ENCODE peak calls at places on chromosomes 5 and 9, in eight cellular contexts. P, B, I, T, O, A, Q and Y are unnamed samples.

GRCh38 chr5:113866763-113867162 is 353.3 kb downstream of the YTHDC2 start:
- DNase-seq in P (no peak), B (no peak), I (no peak), T (no peak), O (no peak), A (no peak), Q (no peak), Y (peak; percentile 72)

GRCh38 chr9:37968228-37968672 is 64.3 kb upstream of the SLC25A51 start:
- DNase-seq in P (peak; percentile 70), B (peak; percentile 52), I (no peak), T (no peak), O (no peak), A (no peak), Q (no peak), Y (no peak)

GRCh38 chr5:86155763-86156162 is 462.0 kb upstream of the COX7C start:
- DNase-seq in P (no peak), B (no peak), I (no peak), T (no peak), O (no peak), A (no peak), Q (no peak), Y (no peak)

GRCh38 chr9:114039484-114039883 is 38.6 kb downstream of the AMBP start:
- DNase-seq in P (no peak), B (no peak), I (no peak), T (no peak), O (no peak), A (peak; percentile 23), Q (no peak), Y (no peak)

GRCh38 chr5:164504141-164504772 is 998.8 kb downstream of the MAT2B start:
- DNase-seq in P (peak; percentile 79), B (peak; percentile 18), I (peak; percentile 3), T (peak; percentile 13), O (no peak), A (no peak), Q (peak; percentile 20), Y (peak; percentile 49)

GRCh38 chr5:138466058-138466899 is 1.0 kb downstream of the EGR1 start:
- DNase-seq in P (peak; percentile 71), B (peak; percentile 18), I (peak; percentile 34), T (no peak), O (no peak), A (no peak), Q (no peak), Y (no peak)

GRCh38 chr9:114290561-114290986 is 32.3 kb upstream of the ORM1 start:
- DNase-seq in P (no peak), B (no peak), I (no peak), T (no peak), O (no peak), A (no peak), Q (no peak), Y (no peak)

GRCh38 chr9:83986765-83987401 is 6.3 kb downstream of the RMI1 start:
- DNase-seq in P (no peak), B (no peak), I (no peak), T (peak; percentile 33), O (no peak), A (no peak), Q (no peak), Y (no peak)

GRCh38 chr5:94674841-94675382 is 56.4 kb downstream of the SLF1 start:
- DNase-seq in P (peak; percentile 2), B (no peak), I (no peak), T (no peak), O (no peak), A (no peak), Q (no peak), Y (no peak)

GRCh38 chr9:69236188-69236587 is 62.1 kb downstream of the TJP2 start:
- DNase-seq in P (no peak), B (no peak), I (no peak), T (no peak), O (no peak), A (no peak), Q (no peak), Y (no peak)

GRCh38 chr5:2192496-2192895 is 309.8 kb upstream of the IRX4 start:
- DNase-seq in P (no peak), B (no peak), I (no peak), T (no peak), O (no peak), A (no peak), Q (no peak), Y (no peak)

GRCh38 chr9:116945817-116946216 is 258.7 kb downstream of the TRIM32 start:
- DNase-seq in P (no peak), B (no peak), I (no peak), T (no peak), O (no peak), A (no peak), Q (no peak), Y (no peak)

GRCh38 chr9:135480071-135480941 is 724 bp downstream of the PPP1R26 start:
- DNase-seq in P (peak; percentile 36), B (no peak), I (no peak), T (peak; percentile 45), O (no peak), A (no peak), Q (no peak), Y (no peak)

GRCh38 chr5:154757647-154758406 is 2.6 kb downstream of the LARP1 start:
- DNase-seq in P (no peak), B (no peak), I (no peak), T (no peak), O (no peak), A (no peak), Q (no peak), Y (no peak)

GRCh38 chr5:8227114-8227513 is 358.2 kb downstream of the MTRR start:
- DNase-seq in P (no peak), B (no peak), I (no peak), T (no peak), O (no peak), A (no peak), Q (no peak), Y (no peak)

DNA sequence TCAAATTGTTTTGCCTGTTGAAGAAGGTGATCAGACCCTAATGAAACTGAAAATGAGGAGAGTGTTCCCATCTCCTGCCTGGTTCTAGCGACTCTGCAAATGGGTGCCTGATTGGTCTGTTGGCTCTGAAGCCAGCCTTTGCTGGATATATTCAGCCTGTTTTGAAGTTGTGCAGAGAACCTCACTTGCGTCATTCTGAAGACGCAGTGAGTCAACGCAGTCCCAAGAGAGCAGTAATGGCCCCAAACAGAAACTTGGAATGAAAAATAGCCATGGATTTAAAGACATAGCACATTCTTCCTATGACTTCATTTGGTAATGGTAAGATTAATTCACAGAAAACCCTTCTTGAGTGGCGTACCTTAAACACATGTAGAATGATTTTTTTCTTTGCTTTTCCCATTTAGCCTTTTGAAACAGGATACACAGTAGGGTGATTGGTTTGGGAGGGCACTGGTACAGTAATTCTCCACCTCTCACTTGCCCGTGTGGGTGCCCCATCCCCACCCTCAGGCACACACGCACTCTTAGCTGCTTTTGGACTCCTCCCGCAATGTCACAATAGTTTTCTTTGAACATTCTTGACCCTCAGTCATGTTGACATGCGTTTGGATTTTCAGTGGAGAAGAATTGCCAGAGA is 54.1 kb upstream of the ABL1 start:
- DNase-seq in P (peak; percentile 99), B (peak; percentile 97), I (no peak), T (no peak), O (peak; percentile 53), A (peak; percentile 93), Q (peak; percentile 55), Y (no peak)
- H3K4me3 ChIP-seq in P (peak overlapping the region; percentile 34), B (peak overlapping the region; percentile 40), I (no peak overlapping the region), T (no peak overlapping the region), O (peak overlapping the region; percentile 52), A (peak overlapping the region; percentile 58), Q (no peak overlapping the region), Y (no peak overlapping the region)

GRCh38 chr9:91060520-91061343 is 259.1 kb downstream of the SYK start:
- DNase-seq in P (peak; percentile 98), B (peak; percentile 96), I (no peak), T (peak; percentile 78), O (no peak), A (no peak), Q (peak; percentile 94), Y (no peak)
- H3K4me3 ChIP-seq in P (no peak overlapping the region), B (no peak overlapping the region), I (no peak overlapping the region), T (peak overlapping the region; percentile 35), O (no peak overlapping the region), A (no peak overlapping the region), Q (no peak overlapping the region), Y (no peak overlapping the region)

GRCh38 chr9:35690447-35691324 is 961 bp upstream of the TPM2 start:
- DNase-seq in P (peak; percentile 84), B (no peak), I (no peak), T (peak; percentile 38), O (peak; percentile 56), A (peak; percentile 96), Q (no peak), Y (peak; percentile 45)
- H3K4me3 ChIP-seq in P (peak overlapping the region; percentile 77), B (peak overlapping the region; percentile 81), I (peak overlapping the region; percentile 71), T (peak overlapping the region; percentile 77), O (peak overlapping the region; percentile 83), A (peak overlapping the region; percentile 93), Q (peak overlapping the region; percentile 100), Y (peak overlapping the region; percentile 68)

GRCh38 chr9:107486674-107487520 is 2.7 kb downstream of the KLF4 start:
- DNase-seq in P (no peak), B (no peak), I (no peak), T (peak; percentile 31), O (no peak), A (peak; percentile 79), Q (no peak), Y (no peak)

GRCh38 chr9:107485451-107486043 is 4.0 kb downstream of the KLF4 start:
- DNase-seq in P (no peak), B (no peak), I (no peak), T (no peak), O (no peak), A (no peak), Q (no peak), Y (no peak)

GRCh38 chr9:107483666-107484065 is 5.9 kb downstream of the KLF4 start:
- DNase-seq in P (no peak), B (no peak), I (no peak), T (no peak), O (no peak), A (no peak), Q (no peak), Y (no peak)

GRCh38 chr9:107481035-107481434 is 8.5 kb downstream of the KLF4 start:
- DNase-seq in P (peak; percentile 37), B (no peak), I (no peak), T (no peak), O (no peak), A (no peak), Q (no peak), Y (no peak)

DNA sequence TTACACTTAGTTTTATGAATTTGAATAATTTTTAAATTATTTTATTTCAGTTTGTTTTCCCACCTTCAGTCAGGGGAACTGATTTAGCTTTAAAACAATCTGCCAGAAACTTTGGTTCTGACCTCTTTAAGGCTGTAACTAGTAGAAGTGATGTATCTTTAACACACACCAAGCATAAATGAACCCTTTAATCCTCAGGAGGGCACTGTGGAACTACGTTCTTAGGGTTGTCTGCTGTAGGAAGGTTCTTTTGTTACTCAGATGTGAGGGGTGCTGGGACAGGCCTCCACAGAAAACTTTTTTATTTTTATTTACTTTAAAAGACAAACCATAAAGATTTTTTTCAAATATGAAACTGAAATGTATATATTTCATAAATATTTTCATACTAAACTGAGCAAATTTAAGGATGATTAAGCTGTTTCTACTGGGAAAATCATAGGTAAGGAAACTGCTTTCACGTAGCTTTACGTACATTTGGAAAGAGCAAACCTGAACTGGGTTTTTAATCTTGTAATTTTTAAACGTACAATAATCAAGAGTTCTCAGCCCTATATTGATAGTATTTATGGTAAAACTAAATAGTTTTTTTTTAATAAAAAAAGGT is 5.3 kb downstream of the KLF4 start:
- DNase-seq in P (peak; percentile 90), B (peak; percentile 66), I (no peak), T (peak; percentile 42), O (no peak), A (no peak), Q (peak; percentile 65), Y (peak; percentile 40)
- H3K4me3 ChIP-seq in P (no peak overlapping the region), B (no peak overlapping the region), I (no peak overlapping the region), T (peak overlapping the region; percentile 100), O (no peak overlapping the region), A (no peak overlapping the region), Q (peak overlapping the region; percentile 93), Y (no peak overlapping the region)